ENCODE peak calls at places on chromosomes 1 and 21, in nine cellular contexts. One of them, this sample, is unnamed. For H3K9me3 and H3K27me3, the result is how much of the 10 kb centered on the place peaks cover.

GRCh38 chr1:228417061-228417460 is 400 bp upstream of the TRIM17 start:
- DNase-seq in CD8-positive, alpha-beta T cell: no peak
- DNase-seq in effector memory CD4-positive, alpha-beta T cell: no peak
- DNase-seq in heart left ventricle: no peak
- DNase-seq in adipocyte: no peak
- DNase-seq in spleen: peak
- DNase-seq in aorta: no peak
- DNase-seq in psoas muscle: no peak
- DNase-seq in uterus: no peak
- DNase-seq in this sample: no peak

GRCh38 chr1:244050835-244051444 is at the start of gene ZBTB18:
- DNase-seq in adipocyte: peak
- DNase-seq in CD8-positive, alpha-beta T cell: no peak
- DNase-seq in aorta: no peak
- DNase-seq in psoas muscle: no peak
- DNase-seq in spleen: no peak
- DNase-seq in heart left ventricle: no peak
- DNase-seq in uterus: no peak
- DNase-seq in effector memory CD4-positive, alpha-beta T cell: no peak
- DNase-seq in this sample: no peak

GRCh38 chr1:38760562-38760961 is 99.0 kb downstream of the RRAGC start:
- DNase-seq in uterus: no peak
- DNase-seq in psoas muscle: no peak
- DNase-seq in adipocyte: no peak
- DNase-seq in CD8-positive, alpha-beta T cell: no peak
- DNase-seq in effector memory CD4-positive, alpha-beta T cell: no peak
- DNase-seq in heart left ventricle: no peak
- DNase-seq in aorta: no peak
- DNase-seq in spleen: no peak
- DNase-seq in this sample: no peak

GRCh38 chr1:62493656-62494055 is 56.8 kb downstream of the USP1 start:
- DNase-seq in psoas muscle: no peak
- DNase-seq in spleen: no peak
- DNase-seq in uterus: no peak
- DNase-seq in aorta: no peak
- DNase-seq in CD8-positive, alpha-beta T cell: no peak
- DNase-seq in effector memory CD4-positive, alpha-beta T cell: no peak
- DNase-seq in heart left ventricle: no peak
- DNase-seq in adipocyte: no peak
- DNase-seq in this sample: no peak

GRCh38 chr1:69413129-69413528 is 154.6 kb upstream of the LRRC7 start:
- DNase-seq in effector memory CD4-positive, alpha-beta T cell: no peak
- DNase-seq in spleen: no peak
- DNase-seq in psoas muscle: no peak
- DNase-seq in uterus: no peak
- DNase-seq in heart left ventricle: no peak
- DNase-seq in aorta: no peak
- DNase-seq in adipocyte: no peak
- DNase-seq in CD8-positive, alpha-beta T cell: no peak
- DNase-seq in this sample: no peak

GRCh38 chr21:43333301-43334062 is 93.4 kb downstream of the SIK1 start:
- DNase-seq in uterus: peak
- DNase-seq in psoas muscle: peak
- DNase-seq in CD8-positive, alpha-beta T cell: no peak
- DNase-seq in adipocyte: peak
- DNase-seq in spleen: no peak
- DNase-seq in effector memory CD4-positive, alpha-beta T cell: no peak
- DNase-seq in heart left ventricle: peak
- DNase-seq in aorta: no peak
- DNase-seq in this sample: no peak

GRCh38 chr1:199490804-199491527 is 536.5 kb upstream of the NR5A2 start:
- DNase-seq in CD8-positive, alpha-beta T cell: no peak
- DNase-seq in effector memory CD4-positive, alpha-beta T cell: no peak
- DNase-seq in psoas muscle: no peak
- DNase-seq in heart left ventricle: no peak
- DNase-seq in aorta: no peak
- DNase-seq in adipocyte: peak
- DNase-seq in uterus: no peak
- DNase-seq in spleen: no peak
- DNase-seq in this sample: no peak

GRCh38 chr1:204872262-204872881 is 1.7 kb downstream of the NFASC start:
- DNase-seq in uterus: no peak
- DNase-seq in spleen: no peak
- DNase-seq in aorta: no peak
- DNase-seq in adipocyte: no peak
- DNase-seq in heart left ventricle: no peak
- DNase-seq in CD8-positive, alpha-beta T cell: no peak
- DNase-seq in effector memory CD4-positive, alpha-beta T cell: no peak
- DNase-seq in psoas muscle: no peak
- DNase-seq in this sample: no peak

GRCh38 chr1:66247415-66248208 is 286.3 kb upstream of the SGIP1 start:
- DNase-seq in psoas muscle: no peak
- DNase-seq in spleen: peak
- DNase-seq in CD8-positive, alpha-beta T cell: no peak
- DNase-seq in uterus: no peak
- DNase-seq in effector memory CD4-positive, alpha-beta T cell: no peak
- DNase-seq in adipocyte: no peak
- DNase-seq in aorta: no peak
- DNase-seq in heart left ventricle: no peak
- DNase-seq in this sample: no peak

GRCh38 chr1:205714190-205714905 is 34.0 kb upstream of the SLC45A3 start:
- DNase-seq in effector memory CD4-positive, alpha-beta T cell: no peak
- DNase-seq in aorta: no peak
- DNase-seq in CD8-positive, alpha-beta T cell: no peak
- DNase-seq in heart left ventricle: no peak
- DNase-seq in uterus: no peak
- DNase-seq in spleen: no peak
- DNase-seq in psoas muscle: no peak
- DNase-seq in adipocyte: peak
- DNase-seq in this sample: no peak

GRCh38 chr21:39397651-39398385 is 47.8 kb downstream of the LCA5L start:
- DNase-seq in spleen: no peak
- DNase-seq in aorta: no peak
- DNase-seq in psoas muscle: no peak
- DNase-seq in uterus: no peak
- DNase-seq in CD8-positive, alpha-beta T cell: no peak
- DNase-seq in effector memory CD4-positive, alpha-beta T cell: no peak
- DNase-seq in adipocyte: no peak
- DNase-seq in heart left ventricle: no peak
- DNase-seq in this sample: no peak

GRCh38 chr1:2275796-2276536 is 47.8 kb downstream of the SKI start:
- DNase-seq in heart left ventricle: peak
- DNase-seq in uterus: peak
- DNase-seq in effector memory CD4-positive, alpha-beta T cell: no peak
- DNase-seq in spleen: no peak
- DNase-seq in psoas muscle: peak
- DNase-seq in aorta: no peak
- DNase-seq in CD8-positive, alpha-beta T cell: no peak
- DNase-seq in adipocyte: peak
- DNase-seq in this sample: no peak

GRCh38 chr21:44011123-44011773 is 861 bp upstream of the TRAPPC10 start:
- DNase-seq in adipocyte: no peak
- DNase-seq in effector memory CD4-positive, alpha-beta T cell: no peak
- DNase-seq in CD8-positive, alpha-beta T cell: no peak
- DNase-seq in uterus: peak
- DNase-seq in psoas muscle: no peak
- DNase-seq in heart left ventricle: no peak
- DNase-seq in aorta: no peak
- DNase-seq in spleen: no peak
- DNase-seq in this sample: no peak

GRCh38 chr1:225735252-225736149 is 42.1 kb upstream of the SRP9 start:
- DNase-seq in uterus: peak
- DNase-seq in CD8-positive, alpha-beta T cell: no peak
- DNase-seq in aorta: peak
- DNase-seq in heart left ventricle: peak
- DNase-seq in spleen: no peak
- DNase-seq in effector memory CD4-positive, alpha-beta T cell: no peak
- DNase-seq in adipocyte: peak
- DNase-seq in psoas muscle: peak
- DNase-seq in this sample: no peak

GRCh38 chr1:221039616-221040015 is 160.4 kb downstream of the HLX start:
- DNase-seq in psoas muscle: no peak
- DNase-seq in spleen: no peak
- DNase-seq in aorta: no peak
- DNase-seq in effector memory CD4-positive, alpha-beta T cell: no peak
- DNase-seq in heart left ventricle: no peak
- DNase-seq in uterus: no peak
- DNase-seq in adipocyte: peak
- DNase-seq in CD8-positive, alpha-beta T cell: no peak
- DNase-seq in this sample: no peak

GRCh38 chr1:43704838-43705237 is 2.5 kb upstream of the ST3GAL3 start:
- DNase-seq in psoas muscle: peak
- DNase-seq in spleen: no peak
- DNase-seq in CD8-positive, alpha-beta T cell: no peak
- DNase-seq in adipocyte: peak
- DNase-seq in aorta: no peak
- DNase-seq in uterus: no peak
- DNase-seq in heart left ventricle: no peak
- DNase-seq in effector memory CD4-positive, alpha-beta T cell: no peak
- DNase-seq in this sample: no peak

GRCh38 chr1:204503122-204503912 is 8.7 kb upstream of the PIK3C2B start:
- DNase-seq in heart left ventricle: no peak
- DNase-seq in adipocyte: peak
- DNase-seq in aorta: no peak
- DNase-seq in spleen: no peak
- DNase-seq in CD8-positive, alpha-beta T cell: no peak
- DNase-seq in uterus: no peak
- DNase-seq in psoas muscle: no peak
- DNase-seq in effector memory CD4-positive, alpha-beta T cell: peak
- DNase-seq in this sample: no peak

GRCh38 chr1:184101116-184101515 is 49.6 kb downstream of the TSEN15 start:
- DNase-seq in effector memory CD4-positive, alpha-beta T cell: no peak
- DNase-seq in CD8-positive, alpha-beta T cell: no peak
- DNase-seq in aorta: no peak
- DNase-seq in adipocyte: peak
- DNase-seq in uterus: no peak
- DNase-seq in spleen: no peak
- DNase-seq in heart left ventricle: no peak
- DNase-seq in psoas muscle: no peak
- DNase-seq in this sample: no peak

GRCh38 chr1:233357595-233358446 is 30.3 kb downstream of the MAP3K21 start:
- DNase-seq in uterus: no peak
- DNase-seq in CD8-positive, alpha-beta T cell: no peak
- DNase-seq in effector memory CD4-positive, alpha-beta T cell: no peak
- DNase-seq in psoas muscle: no peak
- DNase-seq in aorta: no peak
- DNase-seq in adipocyte: no peak
- DNase-seq in spleen: no peak
- DNase-seq in heart left ventricle: no peak
- DNase-seq in this sample: no peak

GRCh38 chr1:156360534-156360933 is 8.5 kb upstream of the RHBG start:
- DNase-seq in heart left ventricle: no peak
- DNase-seq in effector memory CD4-positive, alpha-beta T cell: no peak
- DNase-seq in adipocyte: no peak
- DNase-seq in CD8-positive, alpha-beta T cell: no peak
- DNase-seq in aorta: no peak
- DNase-seq in uterus: no peak
- DNase-seq in spleen: peak
- DNase-seq in psoas muscle: no peak
- DNase-seq in this sample: no peak

GRCh38 chr1:71339238-71339637 is 258.4 kb upstream of the ZRANB2 start:
- DNase-seq in uterus: no peak
- DNase-seq in CD8-positive, alpha-beta T cell: no peak
- DNase-seq in adipocyte: no peak
- DNase-seq in spleen: no peak
- DNase-seq in aorta: no peak
- DNase-seq in psoas muscle: no peak
- DNase-seq in effector memory CD4-positive, alpha-beta T cell: no peak
- DNase-seq in heart left ventricle: no peak
- DNase-seq in this sample: no peak
- H3K9me3 ChIP-seq in uterus: under half
- H3K9me3 ChIP-seq in CD8-positive, alpha-beta T cell: under half
- H3K9me3 ChIP-seq in adipocyte: under half
- H3K9me3 ChIP-seq in spleen: half or more
- H3K9me3 ChIP-seq in aorta: under half
- H3K9me3 ChIP-seq in psoas muscle: under half
- H3K9me3 ChIP-seq in effector memory CD4-positive, alpha-beta T cell: under half
- H3K9me3 ChIP-seq in heart left ventricle: under half
- H3K9me3 ChIP-seq in this sample: under half

DNA sequence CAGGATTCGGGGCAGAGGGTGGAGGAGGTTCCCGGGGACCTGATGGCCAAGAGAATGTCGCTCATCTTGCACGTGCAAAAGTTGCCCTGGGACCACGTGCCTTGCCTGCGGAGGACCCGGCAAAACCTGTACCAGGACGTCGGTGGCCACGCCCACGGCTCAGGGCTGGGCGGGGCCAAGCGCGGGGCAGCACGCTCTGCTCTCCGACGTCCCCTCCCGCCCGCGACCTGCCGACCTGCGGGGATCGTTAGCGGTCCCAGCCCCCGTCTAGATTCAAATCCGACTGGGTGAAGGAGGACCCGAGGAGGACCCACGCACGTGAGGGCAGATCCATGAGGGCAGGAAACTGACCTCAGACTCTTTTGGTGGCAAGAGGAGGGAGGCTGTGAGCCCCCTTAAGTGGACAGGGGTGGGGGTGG is at the start of gene C1orf167:
- DNase-seq in CD8-positive, alpha-beta T cell: no peak
- DNase-seq in adipocyte: no peak
- DNase-seq in uterus: no peak
- DNase-seq in spleen: no peak
- DNase-seq in psoas muscle: no peak
- DNase-seq in heart left ventricle: no peak
- DNase-seq in aorta: no peak
- DNase-seq in effector memory CD4-positive, alpha-beta T cell: no peak
- DNase-seq in this sample: no peak
- H3K27me3 ChIP-seq in CD8-positive, alpha-beta T cell: under half
- H3K27me3 ChIP-seq in adipocyte: under half
- H3K27me3 ChIP-seq in uterus: under half
- H3K27me3 ChIP-seq in spleen: under half
- H3K27me3 ChIP-seq in psoas muscle: under half
- H3K27me3 ChIP-seq in heart left ventricle: under half
- H3K27me3 ChIP-seq in aorta: under half
- H3K27me3 ChIP-seq in effector memory CD4-positive, alpha-beta T cell: under half
- H3K27me3 ChIP-seq in this sample: half or more

DNA sequence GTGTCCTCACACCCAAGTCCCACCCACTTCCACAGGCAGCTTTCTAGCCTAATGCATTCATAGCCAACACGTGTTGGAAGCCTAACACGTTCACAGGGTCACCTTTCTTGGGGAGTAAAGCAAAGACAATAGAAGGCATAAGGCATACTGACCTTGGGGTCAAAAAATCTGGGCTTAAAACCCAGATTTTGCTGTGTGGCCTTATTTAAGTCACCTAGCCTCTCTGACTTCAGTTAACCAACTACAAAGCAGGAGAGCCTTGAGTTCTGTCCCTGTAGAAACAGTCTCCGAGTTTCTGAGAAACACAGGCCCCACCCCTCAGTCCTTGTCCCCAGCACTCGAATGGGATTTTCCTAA is 1.4 kb downstream of the TNNT2 start:
- DNase-seq in uterus: no peak
- DNase-seq in effector memory CD4-positive, alpha-beta T cell: no peak
- DNase-seq in adipocyte: no peak
- DNase-seq in psoas muscle: no peak
- DNase-seq in spleen: no peak
- DNase-seq in heart left ventricle: no peak
- DNase-seq in aorta: no peak
- DNase-seq in CD8-positive, alpha-beta T cell: no peak
- DNase-seq in this sample: no peak
- H3K4me3 ChIP-seq in uterus: no peak
- H3K4me3 ChIP-seq in effector memory CD4-positive, alpha-beta T cell: no peak
- H3K4me3 ChIP-seq in adipocyte: no peak
- H3K4me3 ChIP-seq in psoas muscle: no peak
- H3K4me3 ChIP-seq in spleen: no peak
- H3K4me3 ChIP-seq in heart left ventricle: peak
- H3K4me3 ChIP-seq in aorta: no peak
- H3K4me3 ChIP-seq in CD8-positive, alpha-beta T cell: no peak
- H3K4me3 ChIP-seq in this sample: no peak

GRCh38 chr1:248102847-248103246 is 7.9 kb downstream of the OR2L13 start:
- DNase-seq in spleen: no peak
- DNase-seq in CD8-positive, alpha-beta T cell: no peak
- DNase-seq in adipocyte: no peak
- DNase-seq in aorta: no peak
- DNase-seq in heart left ventricle: no peak
- DNase-seq in psoas muscle: no peak
- DNase-seq in effector memory CD4-positive, alpha-beta T cell: no peak
- DNase-seq in uterus: no peak
- DNase-seq in this sample: no peak
- H3K9me3 ChIP-seq in spleen: under half
- H3K9me3 ChIP-seq in CD8-positive, alpha-beta T cell: under half
- H3K9me3 ChIP-seq in adipocyte: under half
- H3K9me3 ChIP-seq in aorta: under half
- H3K9me3 ChIP-seq in heart left ventricle: under half
- H3K9me3 ChIP-seq in psoas muscle: under half
- H3K9me3 ChIP-seq in effector memory CD4-positive, alpha-beta T cell: under half
- H3K9me3 ChIP-seq in uterus: under half
- H3K9me3 ChIP-seq in this sample: under half